ENCODE peak calls at places on chromosome 4, in nine cellular contexts. P, F, K, Z, V, U, A, R and X are unnamed samples.

GRCh38 chr4:71187399-71188196 is 151.2 kb upstream of the SLC4A4 start:
- DNase-seq in P (peak; percentile 26), V (peak; percentile 29), R (peak; percentile 60), K (peak; percentile 32), U (peak; percentile 68), Z (no peak), A (no peak), F (no peak), X (peak; percentile 51)

GRCh38 chr4:125739760-125740159 is 425.0 kb downstream of the FAT4 start:
- DNase-seq in K (no peak), F (no peak), R (no peak), U (peak; percentile 55), V (no peak), Z (no peak), A (no peak), P (peak; percentile 50), X (no peak)

GRCh38 chr4:173121044-173121685 is 47.4 kb upstream of the GALNT7 start:
- DNase-seq in R (peak; percentile 30), K (no peak), P (peak; percentile 62), Z (peak; percentile 88), V (no peak), A (peak; percentile 26), F (no peak), U (peak; percentile 68), X (peak; percentile 73)

GRCh38 chr4:6914448-6914847 is 4.8 kb downstream of the TBC1D14 start:
- DNase-seq in K (no peak), U (peak; percentile 33), Z (no peak), V (no peak), F (no peak), R (no peak), A (no peak), P (no peak), X (no peak)

GRCh38 chr4:108454227-108454626 is 166.1 kb upstream of the RPL34 start:
- DNase-seq in V (no peak), P (no peak), R (no peak), K (no peak), F (no peak), Z (peak; percentile 45), U (peak; percentile 45), A (no peak), X (no peak)

GRCh38 chr4:168574581-168575295 is 77.9 kb downstream of the PALLD start:
- DNase-seq in R (no peak), V (no peak), U (peak; percentile 84), F (peak; percentile 56), K (no peak), P (peak; percentile 69), A (peak; percentile 72), Z (no peak), X (peak; percentile 9)

GRCh38 chr4:168879178-168879577 is 130.9 kb downstream of the CBR4 start:
- DNase-seq in A (no peak), F (no peak), V (no peak), K (no peak), U (no peak), Z (no peak), R (no peak), P (no peak), X (no peak)

GRCh38 chr4:146916479-146917076 is 29.1 kb downstream of the TTC29 start:
- DNase-seq in U (peak; percentile 29), V (peak; percentile 0), A (peak; percentile 14), Z (peak; percentile 26), P (peak; percentile 49), F (peak; percentile 29), K (no peak), R (peak; percentile 18), X (peak; percentile 55)

GRCh38 chr4:22473268-22473667 is 42.6 kb downstream of the ADGRA3 start:
- DNase-seq in V (no peak), A (peak; percentile 41), P (peak; percentile 92), K (no peak), R (peak; percentile 24), Z (no peak), F (no peak), U (peak; percentile 93), X (peak; percentile 17)

GRCh38 chr4:20019310-20020015 is 232.2 kb upstream of the SLIT2 start:
- DNase-seq in R (no peak), P (peak; percentile 50), Z (no peak), U (peak; percentile 68), F (no peak), A (no peak), K (no peak), V (no peak), X (no peak)

GRCh38 chr4:174420317-174420716 is 102.0 kb downstream of the HPGD start:
- DNase-seq in U (no peak), V (no peak), P (no peak), R (no peak), F (no peak), Z (no peak), K (no peak), A (no peak), X (no peak)

GRCh38 chr4:170794532-170794931 is 704.8 kb upstream of the AADAT start:
- DNase-seq in Z (no peak), K (no peak), R (no peak), P (no peak), V (no peak), F (no peak), A (no peak), U (no peak), X (no peak)

GRCh38 chr4:185512516-185512915 is 22.8 kb downstream of the PDLIM3 start:
- DNase-seq in V (no peak), P (peak; percentile 83), A (no peak), R (peak; percentile 29), K (no peak), U (peak; percentile 84), Z (no peak), F (no peak), X (no peak)

GRCh38 chr4:92599044-92599443 is 295.3 kb downstream of the GRID2 start:
- DNase-seq in R (no peak), A (peak; percentile 4), F (no peak), P (no peak), U (peak; percentile 1), K (no peak), V (no peak), Z (peak; percentile 65), X (peak; percentile 21)

GRCh38 chr4:2671267-2671895 is 84.8 kb downstream of the TNIP2 start:
- DNase-seq in U (no peak), P (no peak), R (no peak), A (no peak), Z (peak; percentile 85), F (no peak), K (no peak), V (no peak), X (peak; percentile 33)